ENCODE peak calls at places on chromosomes 6 and 20, in six cellular contexts. One of them, this sample, is unnamed.
A peak's percentile ranks its signal among the peaks of the same experiment; 100 is the strongest.

GRCh38 chr6:55290736-55291135 is 36.5 kb upstream of the GFRAL start:
- DNase-seq in activated CD8-positive, alpha-beta T cell treated with anti-CD3 and anti-CD28 coated beads for 36 hours: no peak
- DNase-seq in epithelial cell of esophagus: no peak
- DNase-seq in fibroblast of villous mesenchyme: no peak
- DNase-seq in nephron progenitor cell: no peak
- DNase-seq in coronary artery: no peak
- DNase-seq in this sample: no peak

GRCh38 chr20:45924391-45925261 is 9.9 kb upstream of the PCIF1 start:
- DNase-seq in activated CD8-positive, alpha-beta T cell treated with anti-CD3 and anti-CD28 coated beads for 36 hours: no peak
- DNase-seq in epithelial cell of esophagus: no peak
- DNase-seq in fibroblast of villous mesenchyme: peak; percentile 92
- DNase-seq in nephron progenitor cell: no peak
- DNase-seq in coronary artery: no peak
- DNase-seq in this sample: no peak

GRCh38 chr20:22684763-22685443 is 100.5 kb upstream of the FOXA2 start:
- DNase-seq in activated CD8-positive, alpha-beta T cell treated with anti-CD3 and anti-CD28 coated beads for 36 hours: no peak
- DNase-seq in epithelial cell of esophagus: peak; percentile 51
- DNase-seq in fibroblast of villous mesenchyme: no peak
- DNase-seq in nephron progenitor cell: no peak
- DNase-seq in coronary artery: no peak
- DNase-seq in this sample: no peak

GRCh38 chr20:17848649-17849048 is 119.9 kb downstream of the SNX5 start:
- DNase-seq in activated CD8-positive, alpha-beta T cell treated with anti-CD3 and anti-CD28 coated beads for 36 hours: no peak
- DNase-seq in epithelial cell of esophagus: no peak
- DNase-seq in fibroblast of villous mesenchyme: no peak
- DNase-seq in nephron progenitor cell: no peak
- DNase-seq in coronary artery: no peak
- DNase-seq in this sample: peak; percentile 40

GRCh38 chr20:4820833-4821518 is 99.3 kb downstream of the PRND start:
- DNase-seq in activated CD8-positive, alpha-beta T cell treated with anti-CD3 and anti-CD28 coated beads for 36 hours: no peak
- DNase-seq in epithelial cell of esophagus: peak; percentile 53
- DNase-seq in fibroblast of villous mesenchyme: peak; percentile 36
- DNase-seq in nephron progenitor cell: no peak
- DNase-seq in coronary artery: no peak
- DNase-seq in this sample: no peak

GRCh38 chr20:8464368-8464767 is 332.3 kb downstream of the PLCB1 start:
- DNase-seq in activated CD8-positive, alpha-beta T cell treated with anti-CD3 and anti-CD28 coated beads for 36 hours: no peak
- DNase-seq in epithelial cell of esophagus: peak; percentile 16
- DNase-seq in fibroblast of villous mesenchyme: no peak
- DNase-seq in nephron progenitor cell: no peak
- DNase-seq in coronary artery: no peak
- DNase-seq in this sample: no peak

GRCh38 chr20:50514035-50514337 is 3.8 kb downstream of the PTPN1 start:
- DNase-seq in activated CD8-positive, alpha-beta T cell treated with anti-CD3 and anti-CD28 coated beads for 36 hours: no peak
- DNase-seq in epithelial cell of esophagus: no peak
- DNase-seq in fibroblast of villous mesenchyme: no peak
- DNase-seq in nephron progenitor cell: no peak
- DNase-seq in coronary artery: no peak
- DNase-seq in this sample: no peak

GRCh38 chr6:49423817-49424216 is 39.2 kb downstream of the MMUT start:
- DNase-seq in activated CD8-positive, alpha-beta T cell treated with anti-CD3 and anti-CD28 coated beads for 36 hours: no peak
- DNase-seq in epithelial cell of esophagus: peak; percentile 40
- DNase-seq in fibroblast of villous mesenchyme: peak; percentile 9
- DNase-seq in nephron progenitor cell: no peak
- DNase-seq in coronary artery: no peak
- DNase-seq in this sample: no peak

GRCh38 chr20:40323411-40323810 is 365.6 kb downstream of the MAFB start:
- DNase-seq in activated CD8-positive, alpha-beta T cell treated with anti-CD3 and anti-CD28 coated beads for 36 hours: no peak
- DNase-seq in epithelial cell of esophagus: peak; percentile 74
- DNase-seq in fibroblast of villous mesenchyme: no peak
- DNase-seq in nephron progenitor cell: no peak
- DNase-seq in coronary artery: no peak
- DNase-seq in this sample: peak; percentile 92

GRCh38 chr20:4661191-4661590 is 60.5 kb upstream of the PRND start:
- DNase-seq in activated CD8-positive, alpha-beta T cell treated with anti-CD3 and anti-CD28 coated beads for 36 hours: peak; percentile 65
- DNase-seq in epithelial cell of esophagus: no peak
- DNase-seq in fibroblast of villous mesenchyme: no peak
- DNase-seq in nephron progenitor cell: no peak
- DNase-seq in coronary artery: no peak
- DNase-seq in this sample: peak; percentile 51

GRCh38 chr6:128630213-128630612 is 109.8 kb upstream of the PTPRK start:
- DNase-seq in activated CD8-positive, alpha-beta T cell treated with anti-CD3 and anti-CD28 coated beads for 36 hours: no peak
- DNase-seq in epithelial cell of esophagus: peak; percentile 36
- DNase-seq in fibroblast of villous mesenchyme: no peak
- DNase-seq in nephron progenitor cell: no peak
- DNase-seq in coronary artery: no peak
- DNase-seq in this sample: no peak

GRCh38 chr6:162875070-162875469 is 147.3 kb downstream of the PACRG start:
- DNase-seq in activated CD8-positive, alpha-beta T cell treated with anti-CD3 and anti-CD28 coated beads for 36 hours: no peak
- DNase-seq in epithelial cell of esophagus: no peak
- DNase-seq in fibroblast of villous mesenchyme: no peak
- DNase-seq in nephron progenitor cell: no peak
- DNase-seq in coronary artery: no peak
- DNase-seq in this sample: no peak

GRCh38 chr6:36595168-36595818 is 1.1 kb downstream of the SRSF3 start:
- DNase-seq in activated CD8-positive, alpha-beta T cell treated with anti-CD3 and anti-CD28 coated beads for 36 hours: peak; percentile 48
- DNase-seq in epithelial cell of esophagus: peak; percentile 65
- DNase-seq in fibroblast of villous mesenchyme: peak; percentile 79
- DNase-seq in nephron progenitor cell: no peak
- DNase-seq in coronary artery: peak; percentile 69
- DNase-seq in this sample: no peak

GRCh38 chr6:40348591-40348990 is 238.6 kb downstream of the LRFN2 start:
- DNase-seq in activated CD8-positive, alpha-beta T cell treated with anti-CD3 and anti-CD28 coated beads for 36 hours: no peak
- DNase-seq in epithelial cell of esophagus: no peak
- DNase-seq in fibroblast of villous mesenchyme: no peak
- DNase-seq in nephron progenitor cell: no peak
- DNase-seq in coronary artery: no peak
- DNase-seq in this sample: no peak

GRCh38 chr6:155782739-155783459 is 327.3 kb upstream of the NOX3 start:
- DNase-seq in activated CD8-positive, alpha-beta T cell treated with anti-CD3 and anti-CD28 coated beads for 36 hours: no peak
- DNase-seq in epithelial cell of esophagus: no peak
- DNase-seq in fibroblast of villous mesenchyme: peak; percentile 70
- DNase-seq in nephron progenitor cell: no peak
- DNase-seq in coronary artery: no peak
- DNase-seq in this sample: no peak

GRCh38 chr6:87922191-87922946 is 125.3 kb upstream of the SPACA1 start:
- DNase-seq in activated CD8-positive, alpha-beta T cell treated with anti-CD3 and anti-CD28 coated beads for 36 hours: no peak
- DNase-seq in epithelial cell of esophagus: no peak
- DNase-seq in fibroblast of villous mesenchyme: no peak
- DNase-seq in nephron progenitor cell: no peak
- DNase-seq in coronary artery: no peak
- DNase-seq in this sample: no peak

GRCh38 chr6:73391735-73392134 is 2.9 kb upstream of the DDX43 start:
- DNase-seq in activated CD8-positive, alpha-beta T cell treated with anti-CD3 and anti-CD28 coated beads for 36 hours: no peak
- DNase-seq in epithelial cell of esophagus: peak; percentile 46
- DNase-seq in fibroblast of villous mesenchyme: no peak
- DNase-seq in nephron progenitor cell: no peak
- DNase-seq in coronary artery: no peak
- DNase-seq in this sample: no peak

GRCh38 chr6:73393278-73393677 is 1.4 kb upstream of the DDX43 start:
- DNase-seq in activated CD8-positive, alpha-beta T cell treated with anti-CD3 and anti-CD28 coated beads for 36 hours: no peak
- DNase-seq in epithelial cell of esophagus: no peak
- DNase-seq in fibroblast of villous mesenchyme: no peak
- DNase-seq in nephron progenitor cell: no peak
- DNase-seq in coronary artery: no peak
- DNase-seq in this sample: no peak

GRCh38 chr6:73389854-73390253 is 4.8 kb upstream of the DDX43 start:
- DNase-seq in activated CD8-positive, alpha-beta T cell treated with anti-CD3 and anti-CD28 coated beads for 36 hours: no peak
- DNase-seq in epithelial cell of esophagus: no peak
- DNase-seq in fibroblast of villous mesenchyme: no peak
- DNase-seq in nephron progenitor cell: no peak
- DNase-seq in coronary artery: no peak
- DNase-seq in this sample: no peak

GRCh38 chr6:73388433-73388799 is 6.2 kb upstream of the DDX43 start:
- DNase-seq in activated CD8-positive, alpha-beta T cell treated with anti-CD3 and anti-CD28 coated beads for 36 hours: no peak
- DNase-seq in epithelial cell of esophagus: no peak
- DNase-seq in fibroblast of villous mesenchyme: no peak
- DNase-seq in nephron progenitor cell: no peak
- DNase-seq in coronary artery: no peak
- DNase-seq in this sample: no peak

GRCh38 chr6:73388800-73389512 is 5.7 kb upstream of the DDX43 start:
- DNase-seq in activated CD8-positive, alpha-beta T cell treated with anti-CD3 and anti-CD28 coated beads for 36 hours: peak; percentile 76
- DNase-seq in epithelial cell of esophagus: peak; percentile 63
- DNase-seq in fibroblast of villous mesenchyme: peak; percentile 54
- DNase-seq in nephron progenitor cell: peak; percentile 58
- DNase-seq in coronary artery: peak; percentile 78
- DNase-seq in this sample: peak; percentile 62
- TF ChIP-seq CTCF in activated CD8-positive, alpha-beta T cell treated with anti-CD3 and anti-CD28 coated beads for 36 hours: peak; percentile 51
- TF ChIP-seq CTCF in epithelial cell of esophagus: peak; percentile 75
- TF ChIP-seq CTCF in fibroblast of villous mesenchyme: peak; percentile 78
- TF ChIP-seq CTCF in nephron progenitor cell: peak; percentile 46
- TF ChIP-seq CTCF in coronary artery: peak; percentile 41
- TF ChIP-seq CTCF in this sample: peak; percentile 53

GRCh38 chr6:31727717-31728671 is 1.1 kb downstream of the DDAH2 start:
- DNase-seq in activated CD8-positive, alpha-beta T cell treated with anti-CD3 and anti-CD28 coated beads for 36 hours: no peak
- DNase-seq in epithelial cell of esophagus: no peak
- DNase-seq in fibroblast of villous mesenchyme: no peak
- DNase-seq in nephron progenitor cell: no peak
- DNase-seq in coronary artery: no peak
- DNase-seq in this sample: peak; percentile 65

GRCh38 chr6:31730631-31731086 is 1.6 kb upstream of the DDAH2 start:
- DNase-seq in activated CD8-positive, alpha-beta T cell treated with anti-CD3 and anti-CD28 coated beads for 36 hours: no peak
- DNase-seq in epithelial cell of esophagus: no peak
- DNase-seq in fibroblast of villous mesenchyme: no peak
- DNase-seq in nephron progenitor cell: no peak
- DNase-seq in coronary artery: no peak
- DNase-seq in this sample: no peak

GRCh38 chr6:31729979-31730630 is 1.0 kb upstream of the DDAH2 start:
- DNase-seq in activated CD8-positive, alpha-beta T cell treated with anti-CD3 and anti-CD28 coated beads for 36 hours: peak; percentile 81
- DNase-seq in epithelial cell of esophagus: peak; percentile 69
- DNase-seq in fibroblast of villous mesenchyme: peak; percentile 92
- DNase-seq in nephron progenitor cell: peak; percentile 96
- DNase-seq in coronary artery: peak; percentile 95
- DNase-seq in this sample: peak; percentile 61

GRCh38 chr6:31728767-31729514 is at the start of gene DDAH2:
- DNase-seq in activated CD8-positive, alpha-beta T cell treated with anti-CD3 and anti-CD28 coated beads for 36 hours: no peak
- DNase-seq in epithelial cell of esophagus: no peak
- DNase-seq in fibroblast of villous mesenchyme: no peak
- DNase-seq in nephron progenitor cell: peak; percentile 18
- DNase-seq in coronary artery: no peak
- DNase-seq in this sample: no peak

GRCh38 chr6:31729515-31729978 is 448 bp upstream of the DDAH2 start:
- DNase-seq in activated CD8-positive, alpha-beta T cell treated with anti-CD3 and anti-CD28 coated beads for 36 hours: peak; percentile 84
- DNase-seq in epithelial cell of esophagus: peak; percentile 81
- DNase-seq in fibroblast of villous mesenchyme: peak; percentile 90
- DNase-seq in nephron progenitor cell: peak; percentile 90
- DNase-seq in coronary artery: peak; percentile 97
- DNase-seq in this sample: peak; percentile 87
- TF ChIP-seq CTCF in activated CD8-positive, alpha-beta T cell treated with anti-CD3 and anti-CD28 coated beads for 36 hours: peak; percentile 25
- TF ChIP-seq CTCF in epithelial cell of esophagus: no peak
- TF ChIP-seq CTCF in fibroblast of villous mesenchyme: peak; percentile 66
- TF ChIP-seq CTCF in nephron progenitor cell: peak; percentile 70
- TF ChIP-seq CTCF in coronary artery: no peak
- TF ChIP-seq CTCF in this sample: peak; percentile 80

DNA sequence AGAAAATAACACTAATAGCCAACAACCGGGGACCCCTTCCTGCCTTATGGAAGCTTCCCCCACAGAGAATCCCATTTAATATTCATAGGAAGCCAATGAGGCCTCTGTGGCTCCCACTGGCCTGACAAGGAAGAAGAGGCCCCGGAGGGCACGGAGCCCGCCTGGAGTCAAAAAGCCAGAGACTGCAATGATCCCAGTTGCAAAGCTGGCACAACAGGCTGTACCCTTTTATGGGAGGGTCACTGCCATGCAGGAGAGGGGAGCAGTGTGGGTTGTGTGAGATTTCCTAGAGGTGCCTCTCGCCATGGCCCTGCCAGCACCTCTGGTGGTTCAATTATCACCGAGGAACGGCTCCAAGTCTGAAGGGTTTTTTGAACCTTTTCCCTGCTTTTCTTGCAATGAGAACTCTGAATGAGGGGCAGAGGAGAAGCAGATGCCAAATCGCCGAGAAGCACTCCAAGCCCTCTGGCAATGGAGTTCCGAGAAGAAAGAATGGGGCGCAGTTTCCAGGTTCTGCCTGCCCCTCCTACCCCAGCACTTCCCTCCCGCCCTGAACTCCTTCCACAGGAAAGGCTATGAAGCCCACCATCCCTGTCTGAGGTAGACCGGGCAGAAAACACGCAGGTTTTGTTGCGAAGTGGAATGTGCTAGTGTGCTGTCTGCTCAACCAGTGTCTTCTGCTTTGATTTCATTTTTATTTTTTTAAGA is 96.0 kb downstream of the THBS2 start:
- DNase-seq in activated CD8-positive, alpha-beta T cell treated with anti-CD3 and anti-CD28 coated beads for 36 hours: no peak
- DNase-seq in epithelial cell of esophagus: no peak
- DNase-seq in fibroblast of villous mesenchyme: no peak
- DNase-seq in nephron progenitor cell: no peak
- DNase-seq in coronary artery: peak; percentile 70
- DNase-seq in this sample: no peak
- TF ChIP-seq CTCF in activated CD8-positive, alpha-beta T cell treated with anti-CD3 and anti-CD28 coated beads for 36 hours: no peak
- TF ChIP-seq CTCF in epithelial cell of esophagus: no peak
- TF ChIP-seq CTCF in fibroblast of villous mesenchyme: no peak
- TF ChIP-seq CTCF in nephron progenitor cell: no peak
- TF ChIP-seq CTCF in coronary artery: no peak
- TF ChIP-seq CTCF in this sample: no peak

GRCh38 chr6:3608159-3608558 is 143.4 kb downstream of the PXDC1 start:
- DNase-seq in activated CD8-positive, alpha-beta T cell treated with anti-CD3 and anti-CD28 coated beads for 36 hours: no peak
- DNase-seq in epithelial cell of esophagus: no peak
- DNase-seq in fibroblast of villous mesenchyme: no peak
- DNase-seq in nephron progenitor cell: no peak
- DNase-seq in coronary artery: peak; percentile 53
- DNase-seq in this sample: no peak

GRCh38 chr6:3607599-3607998 is 143.9 kb downstream of the PXDC1 start:
- DNase-seq in activated CD8-positive, alpha-beta T cell treated with anti-CD3 and anti-CD28 coated beads for 36 hours: no peak
- DNase-seq in epithelial cell of esophagus: no peak
- DNase-seq in fibroblast of villous mesenchyme: no peak
- DNase-seq in nephron progenitor cell: no peak
- DNase-seq in coronary artery: no peak
- DNase-seq in this sample: no peak

GRCh38 chr6:3601570-3601969 is 144.7 kb upstream of the SLC22A23 start:
- DNase-seq in activated CD8-positive, alpha-beta T cell treated with anti-CD3 and anti-CD28 coated beads for 36 hours: no peak
- DNase-seq in epithelial cell of esophagus: no peak
- DNase-seq in fibroblast of villous mesenchyme: no peak
- DNase-seq in nephron progenitor cell: no peak
- DNase-seq in coronary artery: no peak
- DNase-seq in this sample: no peak

GRCh38 chr6:3607171-3607570 is 144.3 kb downstream of the PXDC1 start:
- DNase-seq in activated CD8-positive, alpha-beta T cell treated with anti-CD3 and anti-CD28 coated beads for 36 hours: no peak
- DNase-seq in epithelial cell of esophagus: no peak
- DNase-seq in fibroblast of villous mesenchyme: no peak
- DNase-seq in nephron progenitor cell: no peak
- DNase-seq in coronary artery: no peak
- DNase-seq in this sample: no peak

DNA sequence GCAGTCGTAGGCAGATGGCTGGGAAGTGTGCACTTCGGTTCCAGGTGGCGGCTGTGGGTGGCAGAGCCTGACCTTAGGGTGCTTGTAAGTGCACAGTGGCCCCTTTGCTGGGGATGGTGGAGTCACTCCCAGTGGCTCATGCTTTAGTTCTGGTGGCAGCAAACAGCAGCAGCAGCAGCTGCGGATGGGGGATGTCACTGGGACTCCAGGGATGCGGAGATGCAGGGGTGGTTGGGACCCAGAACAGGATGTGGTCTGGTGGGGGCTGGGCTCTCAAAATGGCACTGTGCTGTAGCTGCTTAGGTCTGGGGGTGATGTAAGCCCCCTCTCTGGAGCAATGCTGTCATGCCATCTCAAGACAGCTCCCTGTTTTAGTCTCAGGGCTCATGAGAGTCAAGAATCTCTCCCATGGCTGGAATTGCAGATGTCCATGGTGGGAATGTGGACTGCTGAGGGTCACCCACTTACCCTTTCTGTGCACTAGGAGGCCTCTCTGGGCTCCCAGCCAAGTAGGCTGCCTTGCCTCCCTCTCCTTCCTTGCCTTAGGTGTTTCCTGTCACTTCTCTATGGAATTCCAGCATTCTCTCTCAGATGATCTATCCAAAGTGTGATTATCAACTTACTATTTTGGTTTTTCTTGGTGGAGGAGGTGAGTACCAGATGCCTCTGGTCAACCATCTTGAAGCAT is 146.7 kb upstream of the SLC22A23 start:
- DNase-seq in activated CD8-positive, alpha-beta T cell treated with anti-CD3 and anti-CD28 coated beads for 36 hours: peak; percentile 7
- DNase-seq in epithelial cell of esophagus: peak; percentile 48
- DNase-seq in fibroblast of villous mesenchyme: no peak
- DNase-seq in nephron progenitor cell: no peak
- DNase-seq in coronary artery: peak; percentile 29
- DNase-seq in this sample: no peak
- TF ChIP-seq CTCF in activated CD8-positive, alpha-beta T cell treated with anti-CD3 and anti-CD28 coated beads for 36 hours: no peak
- TF ChIP-seq CTCF in epithelial cell of esophagus: no peak
- TF ChIP-seq CTCF in fibroblast of villous mesenchyme: peak; percentile 2
- TF ChIP-seq CTCF in nephron progenitor cell: no peak
- TF ChIP-seq CTCF in coronary artery: no peak
- TF ChIP-seq CTCF in this sample: no peak

This sample was measured in CD14-positive monocyte.